ENCODE peak calls at places on chromosomes 7 and 10, in four cellular contexts. One of them, this sample, is unnamed.
A peak's percentile ranks its signal among the peaks of the same experiment; 100 is the strongest.

GRCh38 chr10:129102906-129103693 is 363.9 kb upstream of the MGMT start:
- DNase-seq in SJCRH30: no peak
- DNase-seq in ovary: no peak
- DNase-seq in hepatocyte: no peak
- DNase-seq in this sample: no peak

GRCh38 chr7:99267530-99268360 is 4.9 kb upstream of the MYH16 start:
- DNase-seq in SJCRH30: peak; percentile 27
- DNase-seq in hepatocyte: peak; percentile 48
- DNase-seq in ovary: no peak
- DNase-seq in this sample: no peak

GRCh38 chr10:80699602-80700039 is 161.9 kb downstream of the SH2D4B start:
- DNase-seq in SJCRH30: peak; percentile 76
- DNase-seq in hepatocyte: peak; percentile 90
- DNase-seq in ovary: peak; percentile 68
- DNase-seq in this sample: peak; percentile 93

GRCh38 chr7:99379043-99379577 is 4.6 kb downstream of the ARPC1B start:
- DNase-seq in hepatocyte: peak; percentile 61
- DNase-seq in ovary: no peak
- DNase-seq in SJCRH30: no peak
- DNase-seq in this sample: no peak

GRCh38 chr10:59337254-59337653 is 25.1 kb downstream of the FAM13C start:
- DNase-seq in hepatocyte: peak; percentile 19
- DNase-seq in ovary: peak; percentile 36
- DNase-seq in SJCRH30: peak; percentile 58
- DNase-seq in this sample: peak; percentile 7

GRCh38 chr10:90997670-90998069 is 76.8 kb upstream of the ANKRD1 start:
- DNase-seq in SJCRH30: no peak
- DNase-seq in ovary: no peak
- DNase-seq in hepatocyte: no peak
- DNase-seq in this sample: no peak

GRCh38 chr7:48246073-48246472 is 74.8 kb downstream of the ABCA13 start:
- DNase-seq in SJCRH30: no peak
- DNase-seq in ovary: no peak
- DNase-seq in hepatocyte: no peak
- DNase-seq in this sample: no peak

GRCh38 chr10:34967411-34967880 is 122.7 kb downstream of the CUL2 start:
- DNase-seq in ovary: peak; percentile 81
- DNase-seq in SJCRH30: no peak
- DNase-seq in hepatocyte: peak; percentile 15
- DNase-seq in this sample: no peak

GRCh38 chr10:19979628-19980027 is 163.4 kb downstream of the PLXDC2 start:
- DNase-seq in ovary: no peak
- DNase-seq in hepatocyte: no peak
- DNase-seq in SJCRH30: no peak
- DNase-seq in this sample: no peak

GRCh38 chr10:120926611-120927010 is 75.4 kb downstream of the WDR11 start:
- DNase-seq in SJCRH30: no peak
- DNase-seq in ovary: no peak
- DNase-seq in hepatocyte: no peak
- DNase-seq in this sample: no peak

GRCh38 chr7:45573636-45574470 is at the start of gene ADCY1:
- DNase-seq in ovary: no peak
- DNase-seq in SJCRH30: no peak
- DNase-seq in hepatocyte: peak; percentile 68
- DNase-seq in this sample: no peak

GRCh38 chr7:37732880-37733279 is 49.3 kb downstream of the GPR141 start:
- DNase-seq in SJCRH30: no peak
- DNase-seq in ovary: no peak
- DNase-seq in hepatocyte: peak; percentile 41
- DNase-seq in this sample: no peak

GRCh38 chr10:44993922-44994751 is 6.6 kb upstream of the ZNF22 start:
- DNase-seq in ovary: peak; percentile 20
- DNase-seq in SJCRH30: no peak
- DNase-seq in hepatocyte: no peak
- DNase-seq in this sample: no peak

GRCh38 chr10:79385804-79386531 is 38.7 kb downstream of the PPIF start:
- DNase-seq in hepatocyte: no peak
- DNase-seq in SJCRH30: peak; percentile 4
- DNase-seq in ovary: peak; percentile 24
- DNase-seq in this sample: peak; percentile 47

GRCh38 chr7:7920481-7920880 is 48.1 kb upstream of the GLCCI1 start:
- DNase-seq in hepatocyte: no peak
- DNase-seq in SJCRH30: no peak
- DNase-seq in ovary: no peak
- DNase-seq in this sample: no peak

GRCh38 chr10:31926154-31926553 is 2.5 kb downstream of the ARHGAP12 start:
- DNase-seq in hepatocyte: no peak
- DNase-seq in SJCRH30: no peak
- DNase-seq in ovary: no peak
- DNase-seq in this sample: no peak

GRCh38 chr10:51156913-51157312 is 82.6 kb downstream of the PRKG1 start:
- DNase-seq in ovary: no peak
- DNase-seq in hepatocyte: no peak
- DNase-seq in SJCRH30: peak; percentile 7
- DNase-seq in this sample: no peak

GRCh38 chr10:21514101-21514807 is 11.2 kb downstream of the SKIDA1 start:
- DNase-seq in ovary: no peak
- DNase-seq in hepatocyte: no peak
- DNase-seq in SJCRH30: no peak
- DNase-seq in this sample: no peak

GRCh38 chr10:132350946-132351345 is 19.0 kb downstream of the LRRC27 start:
- DNase-seq in SJCRH30: no peak
- DNase-seq in ovary: no peak
- DNase-seq in hepatocyte: no peak
- DNase-seq in this sample: no peak

GRCh38 chr7:101870361-101871062 is 53.1 kb downstream of the CUX1 start:
- DNase-seq in ovary: no peak
- DNase-seq in SJCRH30: no peak
- DNase-seq in hepatocyte: peak; percentile 77
- DNase-seq in this sample: no peak

GRCh38 chr10:23331567-23332290 is 12.9 kb downstream of the C10orf67 start:
- DNase-seq in SJCRH30: no peak
- DNase-seq in hepatocyte: no peak
- DNase-seq in ovary: no peak
- DNase-seq in this sample: no peak

DNA sequence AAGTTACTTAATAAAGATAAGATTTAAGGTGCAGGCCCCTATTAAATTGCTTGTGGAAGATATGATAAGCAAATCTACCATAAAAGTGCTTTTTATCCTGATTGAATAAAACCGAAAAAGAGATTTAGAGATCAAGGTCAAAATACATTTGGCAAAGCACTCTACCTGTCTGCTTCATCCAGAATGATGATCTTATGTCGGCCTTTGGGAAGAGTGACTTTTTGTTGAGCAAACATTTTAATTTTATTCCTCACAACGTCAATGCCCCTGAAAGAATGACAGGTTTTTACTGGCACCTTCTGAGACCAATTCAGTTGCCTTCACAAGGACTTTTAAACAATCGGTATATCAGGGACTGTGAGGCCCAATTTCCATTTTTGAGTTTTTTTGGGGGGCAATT is 7.7 kb downstream of the RFC2 start:
- DNase-seq in hepatocyte: no peak
- DNase-seq in ovary: no peak
- DNase-seq in SJCRH30: no peak
- DNase-seq in this sample: no peak
- H3K36me3 ChIP-seq in hepatocyte: no peaks in the 10 kb centered on the region
- H3K36me3 ChIP-seq in ovary: no peaks in the 10 kb centered on the region
- H3K36me3 ChIP-seq in SJCRH30: peaks cover 91% of the 10 kb centered on the region
- H3K36me3 ChIP-seq in this sample: peaks cover 86% of the 10 kb centered on the region

GRCh38 chr7:85525661-85526060 is 338.8 kb upstream of the SEMA3D start:
- DNase-seq in hepatocyte: no peak
- DNase-seq in ovary: no peak
- DNase-seq in SJCRH30: no peak
- DNase-seq in this sample: no peak

GRCh38 chr7:85528581-85528980 is 341.7 kb upstream of the SEMA3D start:
- DNase-seq in hepatocyte: no peak
- DNase-seq in SJCRH30: no peak
- DNase-seq in ovary: no peak
- DNase-seq in this sample: no peak

GRCh38 chr7:85529197-85529596 is 342.3 kb upstream of the SEMA3D start:
- DNase-seq in ovary: no peak
- DNase-seq in hepatocyte: peak; percentile 31
- DNase-seq in SJCRH30: no peak
- DNase-seq in this sample: no peak

DNA sequence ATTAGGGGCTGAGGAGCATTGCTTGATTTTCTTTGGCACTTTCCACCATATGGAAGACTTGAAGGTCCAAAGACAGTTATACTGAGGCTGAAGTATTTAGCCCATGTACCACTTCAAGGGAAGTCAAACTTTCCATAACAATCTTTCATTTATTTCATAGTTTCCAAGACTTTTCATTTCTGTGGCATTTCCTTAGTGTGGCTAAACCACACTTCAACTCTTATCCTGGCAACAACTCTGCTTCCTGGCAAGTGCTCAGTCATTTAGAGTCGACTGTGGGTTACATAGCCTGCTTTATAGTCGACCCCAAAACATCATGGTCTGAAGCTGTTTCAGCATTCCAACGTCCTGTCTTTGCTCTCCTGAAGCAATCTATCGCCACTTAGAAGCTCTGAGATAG is 343.0 kb upstream of the SEMA3D start:
- DNase-seq in hepatocyte: no peak
- DNase-seq in ovary: no peak
- DNase-seq in SJCRH30: no peak
- DNase-seq in this sample: no peak
- H3K9me3 ChIP-seq in hepatocyte: no peaks in the 10 kb centered on the region
- H3K9me3 ChIP-seq in ovary: no peaks in the 10 kb centered on the region
- H3K9me3 ChIP-seq in SJCRH30: no peaks in the 10 kb centered on the region
- H3K9me3 ChIP-seq in this sample: no peaks in the 10 kb centered on the region

GRCh38 chr7:1046722-1047679 is 2.7 kb downstream of the GPR146 start:
- DNase-seq in ovary: no peak
- DNase-seq in SJCRH30: no peak
- DNase-seq in hepatocyte: no peak
- DNase-seq in this sample: no peak
- H3K27ac ChIP-seq in ovary: no peak overlapping the region
- H3K27ac ChIP-seq in SJCRH30: no peak overlapping the region
- H3K27ac ChIP-seq in hepatocyte: peak overlapping the region; percentile 41
- H3K27ac ChIP-seq in this sample: no peak overlapping the region

GRCh38 chr7:157408258-157409101 is 71.7 kb downstream of the DNAJB6 start:
- DNase-seq in ovary: no peak
- DNase-seq in hepatocyte: no peak
- DNase-seq in SJCRH30: no peak
- DNase-seq in this sample: no peak
- H3K36me3 ChIP-seq in ovary: no peaks in the 10 kb centered on the region
- H3K36me3 ChIP-seq in hepatocyte: no peaks in the 10 kb centered on the region
- H3K36me3 ChIP-seq in SJCRH30: peaks cover 14% of the 10 kb centered on the region
- H3K36me3 ChIP-seq in this sample: peaks cover 12% of the 10 kb centered on the region

DNA sequence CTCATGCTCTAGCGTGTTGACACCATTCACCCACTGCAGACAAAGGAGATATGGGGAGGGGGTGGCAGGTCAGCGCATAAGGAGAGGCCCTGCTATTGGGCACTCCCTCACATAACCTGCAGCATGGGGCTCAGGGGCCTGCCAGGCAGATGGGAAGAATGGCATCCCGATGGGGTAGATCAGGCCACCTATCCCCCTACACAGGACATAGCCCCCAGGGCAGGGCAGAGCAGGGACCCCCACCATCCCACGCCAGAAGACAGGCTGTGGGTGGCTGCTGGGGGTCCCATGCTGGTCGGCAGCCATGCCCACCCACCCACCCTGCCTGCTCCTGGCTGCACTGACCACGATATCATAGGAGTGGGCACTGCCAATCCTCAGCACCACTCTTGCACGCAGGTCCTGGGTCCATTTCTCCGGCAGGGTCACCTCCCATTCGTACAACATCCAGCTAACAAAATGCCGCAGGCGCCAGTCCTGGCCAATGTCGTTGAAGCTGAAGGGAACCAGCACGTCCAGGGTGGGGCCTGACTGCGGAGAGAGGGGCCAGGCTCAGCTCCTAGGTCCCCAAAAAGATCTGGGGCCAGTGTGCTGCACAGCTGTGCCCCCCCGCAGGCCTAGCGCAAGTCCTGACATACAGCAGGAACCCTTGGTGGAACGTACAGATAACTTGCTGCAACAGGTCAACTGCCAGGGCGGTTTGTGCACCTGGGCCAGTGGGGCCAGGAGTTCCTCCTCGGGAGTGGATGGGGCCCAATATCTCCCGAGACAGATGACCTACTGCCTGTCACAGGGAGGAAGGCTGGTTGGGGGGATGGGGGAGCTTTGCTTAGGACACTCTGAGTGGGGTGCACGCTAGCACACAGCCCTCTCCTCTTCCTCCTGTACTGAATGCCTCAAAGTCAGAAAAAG is 45.9 kb upstream of the ZNF479 start:
- DNase-seq in hepatocyte: no peak
- DNase-seq in SJCRH30: no peak
- DNase-seq in ovary: no peak
- DNase-seq in this sample: no peak
- H3K9me3 ChIP-seq in hepatocyte: no peaks in the 10 kb centered on the region
- H3K9me3 ChIP-seq in SJCRH30: no peaks in the 10 kb centered on the region
- H3K9me3 ChIP-seq in ovary: no peaks in the 10 kb centered on the region
- H3K9me3 ChIP-seq in this sample: peaks cover 13% of the 10 kb centered on the region

GRCh38 chr10:25557136-25557535 is 376.9 kb upstream of the MYO3A start:
- DNase-seq in hepatocyte: no peak
- DNase-seq in SJCRH30: no peak
- DNase-seq in ovary: no peak
- DNase-seq in this sample: no peak

GRCh38 chr10:25555865-25556264 is 378.2 kb upstream of the MYO3A start:
- DNase-seq in hepatocyte: no peak
- DNase-seq in ovary: no peak
- DNase-seq in SJCRH30: no peak
- DNase-seq in this sample: no peak

GRCh38 chr10:25552283-25552919 is 377.6 kb downstream of the GPR158 start:
- DNase-seq in SJCRH30: no peak
- DNase-seq in ovary: no peak
- DNase-seq in hepatocyte: no peak
- DNase-seq in this sample: no peak

GRCh38 chr10:25561761-25562160 is 372.3 kb upstream of the MYO3A start:
- DNase-seq in hepatocyte: no peak
- DNase-seq in SJCRH30: no peak
- DNase-seq in ovary: no peak
- DNase-seq in this sample: no peak

GRCh38 chr10:25556457-25556856 is 377.6 kb upstream of the MYO3A start:
- DNase-seq in ovary: no peak
- DNase-seq in hepatocyte: peak; percentile 18
- DNase-seq in SJCRH30: no peak
- DNase-seq in this sample: no peak
- H3K27ac ChIP-seq in ovary: no peak overlapping the region
- H3K27ac ChIP-seq in hepatocyte: peak overlapping the region; percentile 66
- H3K27ac ChIP-seq in SJCRH30: no peak overlapping the region
- H3K27ac ChIP-seq in this sample: no peak overlapping the region

GRCh38 chr10:87781545-87781944 is 36.5 kb downstream of the ATAD1 start:
- DNase-seq in ovary: no peak
- DNase-seq in hepatocyte: no peak
- DNase-seq in SJCRH30: no peak
- DNase-seq in this sample: no peak
- H3K36me3 ChIP-seq in ovary: no peaks in the 10 kb centered on the region
- H3K36me3 ChIP-seq in hepatocyte: no peaks in the 10 kb centered on the region
- H3K36me3 ChIP-seq in SJCRH30: peaks cover 8% of the 10 kb centered on the region
- H3K36me3 ChIP-seq in this sample: peaks cover 15% of the 10 kb centered on the region

DNA sequence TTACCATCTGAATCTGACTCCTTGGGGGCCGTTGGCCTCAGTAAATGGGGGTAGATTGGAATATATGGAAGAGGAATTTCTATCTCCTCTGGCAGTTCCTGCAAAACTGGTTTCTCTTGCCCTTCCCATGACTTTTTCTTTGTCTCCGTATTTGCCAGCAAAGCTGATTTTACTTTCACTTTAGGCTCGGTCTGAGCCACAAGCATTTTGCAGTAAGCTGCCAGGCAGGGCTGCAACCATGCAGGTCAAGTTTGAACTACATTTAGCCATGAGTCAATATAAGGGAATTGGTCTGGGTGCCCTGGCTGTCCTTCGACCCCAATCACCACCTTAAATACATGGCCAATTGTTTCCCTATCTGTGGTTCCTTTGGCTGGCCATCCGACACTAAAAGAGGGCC is 104.3 kb downstream of the TRIM24 start:
- DNase-seq in SJCRH30: no peak
- DNase-seq in hepatocyte: peak; percentile 19
- DNase-seq in ovary: no peak
- DNase-seq in this sample: no peak
- H3K9me3 ChIP-seq in SJCRH30: peaks cover 13% of the 10 kb centered on the region
- H3K9me3 ChIP-seq in hepatocyte: peaks cover 16% of the 10 kb centered on the region
- H3K9me3 ChIP-seq in ovary: peaks cover 22% of the 10 kb centered on the region
- H3K9me3 ChIP-seq in this sample: peaks cover 4% of the 10 kb centered on the region